ENCODE peak calls at places on chromosomes 11 and 22, in four cellular contexts. One of them, this sample, is unnamed. For H3K27me3, the result is how much of the 10 kb centered on the place peaks cover.

GRCh38 chr11:75188671-75189070 is 37.8 kb downstream of the SLCO2B1 start:
- DNase-seq in dorsolateral prefrontal cortex: no peak
- DNase-seq in psoas muscle: no peak
- DNase-seq in lower lobe of right lung: no peak
- DNase-seq in this sample: no peak

GRCh38 chr11:8327761-8328192 is 64.1 kb upstream of the LMO1 start:
- DNase-seq in dorsolateral prefrontal cortex: no peak
- DNase-seq in psoas muscle: no peak
- DNase-seq in lower lobe of right lung: no peak
- DNase-seq in this sample: no peak

GRCh38 chr22:38570841-38571364 is 920 bp upstream of the DMC1 start:
- DNase-seq in dorsolateral prefrontal cortex: peak
- DNase-seq in psoas muscle: peak
- DNase-seq in lower lobe of right lung: peak
- DNase-seq in this sample: peak

GRCh38 chr11:8056810-8057463 is 24.1 kb upstream of the TUB start:
- DNase-seq in dorsolateral prefrontal cortex: no peak
- DNase-seq in psoas muscle: peak
- DNase-seq in lower lobe of right lung: no peak
- DNase-seq in this sample: no peak

GRCh38 chr11:88604255-88604654 is 266.7 kb upstream of the CTSC start:
- DNase-seq in dorsolateral prefrontal cortex: no peak
- DNase-seq in psoas muscle: no peak
- DNase-seq in lower lobe of right lung: no peak
- DNase-seq in this sample: no peak

GRCh38 chr22:27347951-27348350 is 453.6 kb downstream of the MN1 start:
- DNase-seq in dorsolateral prefrontal cortex: no peak
- DNase-seq in psoas muscle: no peak
- DNase-seq in lower lobe of right lung: no peak
- DNase-seq in this sample: no peak

GRCh38 chr11:35812850-35813249 is 131.0 kb upstream of the LDLRAD3 start:
- DNase-seq in dorsolateral prefrontal cortex: no peak
- DNase-seq in psoas muscle: no peak
- DNase-seq in lower lobe of right lung: no peak
- DNase-seq in this sample: no peak

GRCh38 chr11:33452806-33453205 is 195.6 kb downstream of the HIPK3 start:
- DNase-seq in dorsolateral prefrontal cortex: no peak
- DNase-seq in psoas muscle: no peak
- DNase-seq in lower lobe of right lung: no peak
- DNase-seq in this sample: no peak

GRCh38 chr22:19430890-19431541 is 517 bp downstream of the HIRA start:
- DNase-seq in dorsolateral prefrontal cortex: no peak
- DNase-seq in psoas muscle: peak
- DNase-seq in lower lobe of right lung: peak
- DNase-seq in this sample: peak
- H3K27ac ChIP-seq in dorsolateral prefrontal cortex: peak
- H3K27ac ChIP-seq in psoas muscle: peak
- H3K27ac ChIP-seq in lower lobe of right lung: peak
- H3K27ac ChIP-seq in this sample: peak

DNA sequence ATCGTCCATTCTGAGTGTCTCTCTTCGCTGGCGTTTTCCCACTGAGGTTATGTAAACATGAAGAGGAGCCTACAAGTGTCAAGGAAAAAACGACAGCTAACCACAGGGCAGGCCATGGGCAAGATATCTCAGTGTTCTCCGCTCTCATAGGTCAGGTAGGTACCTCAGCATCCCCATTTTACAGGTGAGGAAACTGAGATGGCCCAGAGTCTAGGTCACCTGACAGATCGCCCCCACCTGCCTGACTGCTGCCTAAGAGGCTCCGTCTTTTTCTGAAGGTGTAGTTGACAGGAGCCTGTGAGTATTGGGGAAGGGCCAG is 833 bp upstream of the NDUFA6 start:
- DNase-seq in dorsolateral prefrontal cortex: no peak
- DNase-seq in psoas muscle: no peak
- DNase-seq in lower lobe of right lung: no peak
- DNase-seq in this sample: no peak
- H3K27me3 ChIP-seq in dorsolateral prefrontal cortex: under half
- H3K27me3 ChIP-seq in psoas muscle: under half
- H3K27me3 ChIP-seq in lower lobe of right lung: under half
- H3K27me3 ChIP-seq in this sample: under half

GRCh38 chr11:67997460-67997921 is 6.4 kb downstream of the UNC93B1 start:
- DNase-seq in dorsolateral prefrontal cortex: no peak
- DNase-seq in psoas muscle: no peak
- DNase-seq in lower lobe of right lung: no peak
- DNase-seq in this sample: no peak
- H3K27ac ChIP-seq in dorsolateral prefrontal cortex: no peak
- H3K27ac ChIP-seq in psoas muscle: no peak
- H3K27ac ChIP-seq in lower lobe of right lung: no peak
- H3K27ac ChIP-seq in this sample: no peak

DNA sequence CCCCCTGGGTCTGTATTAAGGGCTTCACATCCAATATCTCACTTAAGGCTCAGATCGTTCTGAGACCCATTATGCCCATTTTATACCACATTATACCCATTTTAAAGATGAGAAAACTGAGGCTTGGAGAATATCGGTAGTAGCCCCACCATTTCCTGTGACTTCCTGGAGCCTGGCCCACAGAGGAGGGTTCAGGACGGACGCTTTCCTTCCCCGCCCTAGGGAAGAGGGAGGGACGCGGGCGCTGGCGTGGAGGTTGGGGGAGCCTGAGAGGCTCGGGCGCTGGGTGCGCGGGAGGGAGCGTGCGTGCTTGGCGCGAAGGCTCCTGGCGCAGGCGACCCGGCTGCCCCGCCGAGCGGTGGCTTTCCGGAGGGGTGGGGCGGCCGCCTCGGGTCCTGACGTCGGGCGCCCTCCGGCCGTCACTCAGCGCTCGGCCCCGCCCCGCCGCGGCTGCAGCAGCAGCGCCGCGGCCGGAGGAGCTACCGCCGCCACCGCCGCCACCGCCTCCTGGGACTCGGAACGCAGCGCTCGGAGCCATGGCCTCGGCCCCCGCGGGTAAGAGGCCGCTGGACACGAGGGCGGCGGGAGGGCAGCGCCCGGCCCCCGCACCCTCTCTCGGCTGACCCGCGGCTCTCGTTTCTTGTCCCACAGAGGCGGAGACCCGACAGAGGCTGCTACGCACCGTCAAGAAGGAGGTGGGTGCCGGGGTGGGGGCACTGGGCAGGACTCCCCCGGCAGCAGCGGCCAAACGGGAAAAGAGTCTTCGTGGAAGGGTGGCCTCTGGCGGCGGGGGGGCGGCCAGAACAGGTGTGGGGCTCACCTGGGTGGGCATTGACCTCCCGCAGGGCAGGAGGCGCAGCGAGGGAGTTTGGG is at the start of gene SGSM1:
- DNase-seq in dorsolateral prefrontal cortex: peak
- DNase-seq in psoas muscle: peak
- DNase-seq in lower lobe of right lung: peak
- DNase-seq in this sample: peak
- H3K27me3 ChIP-seq in dorsolateral prefrontal cortex: under half
- H3K27me3 ChIP-seq in psoas muscle: under half
- H3K27me3 ChIP-seq in lower lobe of right lung: under half
- H3K27me3 ChIP-seq in this sample: under half

GRCh38 chr11:63251312-63251711 is 7.9 kb upstream of the SLC22A25 start:
- DNase-seq in dorsolateral prefrontal cortex: no peak
- DNase-seq in psoas muscle: no peak
- DNase-seq in lower lobe of right lung: no peak
- DNase-seq in this sample: no peak

GRCh38 chr11:63246045-63246444 is 2.6 kb upstream of the SLC22A25 start:
- DNase-seq in dorsolateral prefrontal cortex: no peak
- DNase-seq in psoas muscle: no peak
- DNase-seq in lower lobe of right lung: no peak
- DNase-seq in this sample: no peak

GRCh38 chr11:63250162-63251050 is 7.0 kb upstream of the SLC22A25 start:
- DNase-seq in dorsolateral prefrontal cortex: no peak
- DNase-seq in psoas muscle: no peak
- DNase-seq in lower lobe of right lung: no peak
- DNase-seq in this sample: no peak

GRCh38 chr11:63244862-63245261 is 1.5 kb upstream of the SLC22A25 start:
- DNase-seq in dorsolateral prefrontal cortex: no peak
- DNase-seq in psoas muscle: no peak
- DNase-seq in lower lobe of right lung: no peak
- DNase-seq in this sample: no peak

GRCh38 chr11:63248966-63249365 is 5.6 kb upstream of the SLC22A25 start:
- DNase-seq in dorsolateral prefrontal cortex: no peak
- DNase-seq in psoas muscle: no peak
- DNase-seq in lower lobe of right lung: no peak
- DNase-seq in this sample: no peak
- H3K27ac ChIP-seq in dorsolateral prefrontal cortex: no peak
- H3K27ac ChIP-seq in psoas muscle: no peak
- H3K27ac ChIP-seq in lower lobe of right lung: no peak
- H3K27ac ChIP-seq in this sample: no peak

GRCh38 chr11:71095294-71095850 is 157.0 kb downstream of the SHANK2 start:
- DNase-seq in dorsolateral prefrontal cortex: no peak
- DNase-seq in psoas muscle: no peak
- DNase-seq in lower lobe of right lung: no peak
- DNase-seq in this sample: no peak

GRCh38 chr11:71091506-71092265 is 160.7 kb downstream of the SHANK2 start:
- DNase-seq in dorsolateral prefrontal cortex: no peak
- DNase-seq in psoas muscle: no peak
- DNase-seq in lower lobe of right lung: no peak
- DNase-seq in this sample: no peak

GRCh38 chr11:71096751-71097388 is 155.5 kb downstream of the SHANK2 start:
- DNase-seq in dorsolateral prefrontal cortex: no peak
- DNase-seq in psoas muscle: no peak
- DNase-seq in lower lobe of right lung: no peak
- DNase-seq in this sample: no peak

GRCh38 chr11:71094296-71095077 is 157.9 kb downstream of the SHANK2 start:
- DNase-seq in dorsolateral prefrontal cortex: no peak
- DNase-seq in psoas muscle: no peak
- DNase-seq in lower lobe of right lung: no peak
- DNase-seq in this sample: no peak

DNA sequence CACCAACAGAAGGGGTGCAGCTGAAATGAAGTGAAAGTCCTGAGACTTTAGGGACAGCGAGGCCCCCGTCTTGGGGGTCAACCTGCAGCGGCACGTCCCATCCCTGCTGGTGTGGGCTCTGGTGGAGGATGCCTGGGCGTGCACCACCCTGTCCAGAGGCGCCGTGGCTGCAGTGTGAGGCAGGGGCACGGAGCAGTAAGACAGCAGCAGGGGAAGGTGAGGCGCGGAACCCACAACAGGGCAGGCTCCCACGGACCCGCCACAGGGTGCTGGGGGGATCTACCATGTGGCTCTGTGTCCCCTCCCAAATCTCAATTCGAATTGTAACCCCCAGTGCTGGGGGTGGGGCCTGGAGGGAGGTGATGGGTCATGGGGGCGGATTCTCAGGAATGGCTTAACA is 158.6 kb downstream of the SHANK2 start:
- DNase-seq in dorsolateral prefrontal cortex: no peak
- DNase-seq in psoas muscle: no peak
- DNase-seq in lower lobe of right lung: no peak
- DNase-seq in this sample: no peak
- H3K27me3 ChIP-seq in dorsolateral prefrontal cortex: under half
- H3K27me3 ChIP-seq in psoas muscle: under half
- H3K27me3 ChIP-seq in lower lobe of right lung: under half
- H3K27me3 ChIP-seq in this sample: under half

GRCh38 chr22:35526333-35526979 is 14.2 kb upstream of the RASD2 start:
- DNase-seq in dorsolateral prefrontal cortex: no peak
- DNase-seq in psoas muscle: no peak
- DNase-seq in lower lobe of right lung: no peak
- DNase-seq in this sample: no peak

GRCh38 chr22:35525687-35526332 is 14.8 kb upstream of the RASD2 start:
- DNase-seq in dorsolateral prefrontal cortex: no peak
- DNase-seq in psoas muscle: no peak
- DNase-seq in lower lobe of right lung: no peak
- DNase-seq in this sample: no peak

GRCh38 chr22:35523167-35523928 is 17.3 kb upstream of the RASD2 start:
- DNase-seq in dorsolateral prefrontal cortex: no peak
- DNase-seq in psoas muscle: no peak
- DNase-seq in lower lobe of right lung: no peak
- DNase-seq in this sample: no peak

GRCh38 chr22:35522571-35523149 is 18.0 kb upstream of the RASD2 start:
- DNase-seq in dorsolateral prefrontal cortex: no peak
- DNase-seq in psoas muscle: no peak
- DNase-seq in lower lobe of right lung: no peak
- DNase-seq in this sample: no peak

DNA sequence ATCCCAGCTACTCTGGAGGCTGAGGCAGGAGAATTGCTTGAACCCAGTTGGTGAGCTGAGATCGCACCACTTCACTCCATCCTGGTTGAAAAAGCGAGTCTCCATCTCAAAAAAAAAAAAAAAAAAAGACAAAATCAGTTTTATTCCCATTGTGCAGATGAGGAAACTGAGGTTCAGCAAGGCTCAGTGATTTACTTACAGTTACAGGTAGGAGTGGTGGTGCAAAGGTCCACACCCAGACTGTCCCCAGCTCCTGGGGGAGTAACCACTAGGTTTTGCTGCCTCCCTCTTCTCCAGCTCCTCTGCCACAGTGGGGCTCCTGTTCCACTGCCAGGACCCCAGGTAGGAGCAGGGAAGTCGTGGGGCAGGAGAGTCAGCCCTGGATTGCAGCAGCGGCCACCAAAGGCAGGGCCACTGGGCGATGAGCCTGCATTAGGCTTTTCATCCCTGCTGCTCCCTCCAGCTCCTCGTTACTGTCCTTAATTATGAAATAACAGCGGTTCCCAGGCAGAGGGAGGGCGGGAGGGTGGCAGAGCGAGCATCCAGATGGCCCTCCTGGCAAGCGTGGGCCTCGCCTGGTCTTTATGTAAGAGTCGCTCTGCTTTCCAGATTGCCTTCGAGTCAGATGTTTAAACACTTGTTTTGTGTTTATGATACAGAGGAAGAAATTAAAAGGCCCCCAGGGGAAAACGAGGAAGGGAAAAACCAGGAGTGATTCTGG is 15.5 kb upstream of the RASD2 start:
- DNase-seq in dorsolateral prefrontal cortex: peak
- DNase-seq in psoas muscle: no peak
- DNase-seq in lower lobe of right lung: no peak
- DNase-seq in this sample: no peak
- H3K27ac ChIP-seq in dorsolateral prefrontal cortex: peak
- H3K27ac ChIP-seq in psoas muscle: no peak
- H3K27ac ChIP-seq in lower lobe of right lung: no peak
- H3K27ac ChIP-seq in this sample: no peak

DNA sequence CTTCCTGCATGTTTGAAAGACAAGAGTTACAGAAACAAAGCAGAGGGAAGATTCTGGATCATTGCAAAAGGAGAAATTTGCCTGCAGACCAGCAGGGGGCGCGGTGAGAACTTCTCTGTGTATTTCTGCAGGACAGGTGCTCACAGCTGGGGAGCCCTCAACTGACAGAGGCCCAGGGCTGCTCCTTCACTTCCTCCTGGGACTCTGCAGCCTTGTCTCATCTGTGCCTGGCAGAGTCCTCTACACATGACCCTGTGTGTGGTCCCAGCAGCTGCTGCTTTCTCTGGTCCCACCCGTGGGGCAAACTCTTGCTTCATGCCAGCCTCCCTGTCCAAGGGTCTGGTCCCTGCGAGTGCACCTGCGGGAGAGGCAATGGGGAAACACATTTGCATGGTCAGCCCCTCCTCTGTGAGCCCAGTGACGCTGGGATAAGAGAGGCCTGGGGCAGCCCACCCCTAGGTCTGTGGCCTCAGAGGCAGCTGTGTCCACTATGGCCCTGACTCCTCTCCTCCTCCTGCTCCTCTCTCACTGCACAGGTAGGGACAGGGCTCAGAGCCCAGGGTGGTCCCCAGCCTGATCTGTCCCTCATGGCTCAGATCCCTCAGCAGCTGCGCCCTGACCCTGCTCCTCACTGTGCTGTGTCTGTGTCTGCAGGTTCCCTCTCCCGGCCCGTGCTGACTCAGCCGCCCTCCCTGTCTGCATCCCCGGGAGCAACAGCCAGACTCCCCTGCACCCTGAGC is 43.2 kb upstream of the VPREB1 start:
- DNase-seq in dorsolateral prefrontal cortex: no peak
- DNase-seq in psoas muscle: peak
- DNase-seq in lower lobe of right lung: peak
- DNase-seq in this sample: no peak
- H3K27me3 ChIP-seq in dorsolateral prefrontal cortex: under half
- H3K27me3 ChIP-seq in psoas muscle: under half
- H3K27me3 ChIP-seq in lower lobe of right lung: under half
- H3K27me3 ChIP-seq in this sample: under half